ENCODE peak calls at places on chromosome 13, in nine cellular contexts. P is CD14-positive monocyte, E is heart right ventricle, S is HFFc6, V is neural crest cell, H is fibroblast of lung, F is retinal pigment epithelial cell, N is thoracic aorta, Q is HepG2. R is an unnamed sample.

GRCh38 chr13:26988059-26988769 is 183.4 kb downstream of the USP12 start:
- DNase-seq in P (peak; percentile 1), E (no peak), S (no peak), V (no peak), H (no peak), F (no peak), N (no peak), Q (peak; percentile 47), R (no peak)

GRCh38 chr13:39892731-39893293 is 237.3 kb downstream of the COG6 start:
- DNase-seq in P (no peak), E (peak; percentile 21), S (no peak), V (no peak), H (no peak), F (no peak), N (no peak), Q (no peak), R (no peak)

GRCh38 chr13:73059460-73060250 is 850 bp downstream of the KLF5 start:
- DNase-seq in P (no peak), E (peak; percentile 55), S (peak; percentile 5), V (peak; percentile 31), H (no peak), F (no peak), N (no peak), Q (peak; percentile 52), R (peak; percentile 57)

GRCh38 chr13:67369895-67370660 is 139.9 kb upstream of the PCDH9 start:
- DNase-seq in P (no peak), E (no peak), S (peak; percentile 3), V (no peak), H (peak; percentile 97), F (peak; percentile 32), N (no peak), Q (no peak), R (no peak)

GRCh38 chr13:102700088-102701031 is 5.5 kb upstream of the METTL21C start:
- DNase-seq in P (no peak), E (no peak), S (no peak), V (no peak), H (peak; percentile 20), F (peak; percentile 72), N (no peak), Q (no peak), R (no peak)

GRCh38 chr13:98997051-98997730 is 19.3 kb upstream of the DOCK9 start:
- DNase-seq in P (no peak), E (no peak), S (no peak), V (no peak), H (no peak), F (no peak), N (no peak), Q (no peak), R (no peak)

GRCh38 chr13:101289764-101290163 is 126.5 kb downstream of the NALCN start:
- DNase-seq in P (no peak), E (no peak), S (peak; percentile 62), V (peak; percentile 64), H (peak; percentile 59), F (peak; percentile 46), N (no peak), Q (no peak), R (peak; percentile 59)

GRCh38 chr13:44078806-44079378 is 199.2 kb downstream of the LACC1 start:
- DNase-seq in P (no peak), E (no peak), S (no peak), V (no peak), H (no peak), F (no peak), N (no peak), Q (no peak), R (no peak)

GRCh38 chr13:23673354-23673753 is 103.1 kb downstream of the TNFRSF19 start:
- DNase-seq in P (no peak), E (no peak), S (peak; percentile 89), V (no peak), H (peak; percentile 99), F (no peak), N (no peak), Q (no peak), R (no peak)

GRCh38 chr13:76048675-76049396 is 412.7 kb downstream of the LMO7 start:
- DNase-seq in P (no peak), E (no peak), S (no peak), V (no peak), H (peak; percentile 13), F (no peak), N (no peak), Q (no peak), R (no peak)

GRCh38 chr13:99380921-99381645 is 73.9 kb upstream of the GPR183 start:
- DNase-seq in P (no peak), E (no peak), S (no peak), V (no peak), H (no peak), F (no peak), N (no peak), Q (no peak), R (no peak)

GRCh38 chr13:31927219-31927653 is 104.3 kb upstream of the FRY start:
- DNase-seq in P (no peak), E (no peak), S (no peak), V (no peak), H (no peak), F (no peak), N (no peak), Q (peak; percentile 19), R (no peak)

GRCh38 chr13:80877209-80877943 is 536.5 kb upstream of the SPRY2 start:
- DNase-seq in P (no peak), E (no peak), S (no peak), V (no peak), H (peak; percentile 62), F (no peak), N (no peak), Q (no peak), R (no peak)

GRCh38 chr13:48142437-48142836 is 47.5 kb upstream of the MED4 start:
- DNase-seq in P (peak; percentile 58), E (no peak), S (no peak), V (no peak), H (no peak), F (no peak), N (no peak), Q (no peak), R (no peak)

DNA sequence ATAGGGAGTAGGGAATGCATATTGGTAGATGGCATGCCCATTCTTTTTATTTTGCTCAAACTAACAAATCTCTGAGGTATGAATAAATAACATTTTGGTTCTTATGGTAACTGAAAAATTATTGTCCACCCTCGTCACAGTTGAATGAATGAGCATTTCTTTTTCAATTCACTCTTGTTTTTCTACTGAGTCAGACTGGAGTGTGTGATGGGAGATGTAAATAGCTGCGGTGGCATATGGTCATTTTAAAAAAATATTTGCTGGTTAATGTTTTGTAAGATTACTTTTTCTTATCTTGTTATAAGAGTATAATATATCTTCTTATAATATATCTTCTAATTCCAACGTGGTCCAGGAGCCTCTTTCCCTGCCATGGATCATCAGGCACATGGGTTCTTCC is 586.5 kb downstream of the SLITRK5 start:
- DNase-seq in P (no peak), E (no peak), S (no peak), V (no peak), H (no peak), F (no peak), N (no peak), Q (no peak), R (no peak)
- TF ChIP-seq CTCF in P (no peak), E (no peak), S (no peak), V (no peak), H (no peak), F (no peak), N (no peak), Q (no peak), R (no peak)

GRCh38 chr13:77820431-77821149 is 98.0 kb downstream of the EDNRB start:
- DNase-seq in P (no peak), E (no peak), S (no peak), V (no peak), H (no peak), F (no peak), N (no peak), Q (no peak), R (no peak)
- TF ChIP-seq CTCF in P (peak; percentile 21), E (no peak), S (no peak), V (no peak), H (no peak), F (no peak), N (no peak), Q (no peak), R (peak; percentile 60)

GRCh38 chr13:46051958-46052313 is 610 bp downstream of the ZC3H13 start:
- DNase-seq in P (no peak), E (no peak), S (no peak), V (no peak), H (no peak), F (no peak), N (no peak), Q (no peak), R (no peak)

GRCh38 chr13:46050771-46051170 is 1.8 kb downstream of the ZC3H13 start:
- DNase-seq in P (no peak), E (no peak), S (no peak), V (no peak), H (no peak), F (no peak), N (no peak), Q (no peak), R (no peak)

GRCh38 chr13:46053162-46054012 is 841 bp upstream of the ZC3H13 start:
- DNase-seq in P (no peak), E (no peak), S (no peak), V (no peak), H (no peak), F (no peak), N (no peak), Q (no peak), R (no peak)

GRCh38 chr13:46057251-46058015 is 4.9 kb upstream of the ZC3H13 start:
- DNase-seq in P (no peak), E (no peak), S (peak; percentile 25), V (no peak), H (no peak), F (peak; percentile 90), N (no peak), Q (no peak), R (no peak)

DNA sequence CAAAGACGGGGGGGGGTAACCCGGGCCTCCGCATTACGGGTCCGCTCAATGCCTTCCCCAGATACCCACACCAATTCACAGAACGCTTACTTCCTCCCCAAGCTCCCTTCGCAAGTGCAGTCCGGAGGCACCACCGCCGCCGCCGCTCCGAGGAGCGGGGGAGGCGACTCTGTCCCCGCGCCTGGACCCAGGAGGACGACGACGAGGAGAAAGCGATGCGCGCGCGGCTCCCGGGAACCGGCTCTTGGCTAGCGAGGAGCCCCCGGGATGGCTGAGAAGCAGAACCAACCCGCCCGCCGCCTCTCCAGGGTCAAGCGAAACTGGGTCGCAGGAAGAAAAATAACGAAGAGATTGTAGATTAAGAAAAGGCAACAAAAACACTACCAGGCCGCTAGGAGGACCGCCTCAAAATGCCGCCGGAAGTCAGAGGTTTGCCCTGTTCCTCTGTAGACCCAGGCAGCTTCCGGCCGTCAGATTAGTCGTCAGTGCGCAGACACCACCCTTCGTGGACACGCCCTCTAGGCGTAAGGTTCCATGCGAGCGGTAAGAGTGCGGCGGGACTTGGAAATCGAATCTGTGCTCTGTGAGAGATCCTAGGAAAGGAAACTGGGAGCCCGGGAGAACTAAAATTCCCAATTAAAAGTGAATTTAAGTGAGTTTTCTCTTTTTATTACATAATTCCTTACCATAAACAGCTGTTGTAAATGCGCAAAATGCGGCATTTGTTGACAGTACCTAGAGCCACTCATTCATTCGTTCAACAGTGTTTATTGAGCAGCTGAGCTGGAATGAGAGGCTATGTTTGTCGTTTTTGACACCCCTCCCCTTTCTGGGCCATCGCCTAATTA is at the start of gene ZC3H13:
- DNase-seq in P (peak; percentile 92), E (peak; percentile 87), S (peak; percentile 97), V (peak; percentile 82), H (peak; percentile 96), F (peak; percentile 92), N (peak; percentile 81), Q (peak; percentile 94), R (peak; percentile 88)
- TF ChIP-seq CTCF in P (peak; percentile 43), E (peak; percentile 46), S (peak; percentile 70), V (peak; percentile 66), H (peak; percentile 39), F (peak; percentile 25), N (peak; percentile 49), Q (peak; percentile 48), R (peak; percentile 39)

GRCh38 chr13:50989476-50989875 is 79.9 kb downstream of the RNASEH2B start:
- DNase-seq in P (no peak), E (no peak), S (no peak), V (no peak), H (peak; percentile 52), F (no peak), N (no peak), Q (peak; percentile 14), R (no peak)
- TF ChIP-seq CTCF in P (no peak), E (peak; percentile 39), S (peak; percentile 10), V (peak; percentile 23), H (peak; percentile 45), F (peak; percentile 35), N (no peak), Q (peak; percentile 60), R (no peak)